ENCODE peak calls at places on chromosomes 12 and 14, in five cellular contexts. One of them, this sample, is unnamed.

GRCh38 chr14:29463727-29464370 is 463.8 kb downstream of the PRKD1 start:
- DNase-seq in H1: no peak
- DNase-seq in HepG2: no peak
- DNase-seq in GM12878: no peak
- DNase-seq in NT2/D1: no peak
- DNase-seq in this sample: peak

GRCh38 chr14:101711041-101711861 is 50.3 kb upstream of the PPP2R5C start:
- DNase-seq in NT2/D1: no peak
- DNase-seq in HepG2: no peak
- DNase-seq in H1: no peak
- DNase-seq in GM12878: no peak
- DNase-seq in this sample: no peak

GRCh38 chr12:100401660-100402059 is 44.8 kb downstream of the SLC17A8 start:
- DNase-seq in GM12878: no peak
- DNase-seq in HepG2: no peak
- DNase-seq in NT2/D1: no peak
- DNase-seq in H1: peak
- DNase-seq in this sample: no peak

GRCh38 chr14:29085546-29085945 is 319.0 kb downstream of the FOXG1 start:
- DNase-seq in H1: no peak
- DNase-seq in NT2/D1: peak
- DNase-seq in GM12878: no peak
- DNase-seq in HepG2: peak
- DNase-seq in this sample: peak

GRCh38 chr12:123519151-123520001 is 14.1 kb downstream of the RILPL1 start:
- DNase-seq in HepG2: peak
- DNase-seq in GM12878: no peak
- DNase-seq in NT2/D1: peak
- DNase-seq in H1: no peak
- DNase-seq in this sample: no peak

GRCh38 chr12:27193106-27193505 is 51.0 kb upstream of the STK38L start:
- DNase-seq in GM12878: no peak
- DNase-seq in NT2/D1: no peak
- DNase-seq in H1: no peak
- DNase-seq in HepG2: no peak
- DNase-seq in this sample: no peak

GRCh38 chr14:35140718-35141581 is 18.6 kb downstream of the PRORP start:
- DNase-seq in GM12878: no peak
- DNase-seq in H1: no peak
- DNase-seq in NT2/D1: no peak
- DNase-seq in HepG2: peak
- DNase-seq in this sample: no peak

GRCh38 chr12:48001426-48002178 is 2.7 kb downstream of the COL2A1 start:
- DNase-seq in GM12878: no peak
- DNase-seq in H1: peak
- DNase-seq in HepG2: no peak
- DNase-seq in NT2/D1: no peak
- DNase-seq in this sample: peak

GRCh38 chr14:75711796-75712211 is 50.8 kb downstream of the TTLL5 start:
- DNase-seq in GM12878: peak
- DNase-seq in H1: peak
- DNase-seq in HepG2: peak
- DNase-seq in NT2/D1: peak
- DNase-seq in this sample: no peak

GRCh38 chr12:1611775-1612174 is 17.3 kb upstream of the WNT5B start:
- DNase-seq in NT2/D1: no peak
- DNase-seq in H1: no peak
- DNase-seq in GM12878: no peak
- DNase-seq in HepG2: no peak
- DNase-seq in this sample: no peak

GRCh38 chr14:89284368-89285058 is 132.5 kb downstream of the FOXN3 start:
- DNase-seq in GM12878: no peak
- DNase-seq in HepG2: no peak
- DNase-seq in NT2/D1: no peak
- DNase-seq in H1: no peak
- DNase-seq in this sample: no peak

GRCh38 chr12:61566183-61566582 is 694.0 kb upstream of the USP15 start:
- DNase-seq in HepG2: no peak
- DNase-seq in GM12878: no peak
- DNase-seq in NT2/D1: peak
- DNase-seq in H1: no peak
- DNase-seq in this sample: no peak

DNA sequence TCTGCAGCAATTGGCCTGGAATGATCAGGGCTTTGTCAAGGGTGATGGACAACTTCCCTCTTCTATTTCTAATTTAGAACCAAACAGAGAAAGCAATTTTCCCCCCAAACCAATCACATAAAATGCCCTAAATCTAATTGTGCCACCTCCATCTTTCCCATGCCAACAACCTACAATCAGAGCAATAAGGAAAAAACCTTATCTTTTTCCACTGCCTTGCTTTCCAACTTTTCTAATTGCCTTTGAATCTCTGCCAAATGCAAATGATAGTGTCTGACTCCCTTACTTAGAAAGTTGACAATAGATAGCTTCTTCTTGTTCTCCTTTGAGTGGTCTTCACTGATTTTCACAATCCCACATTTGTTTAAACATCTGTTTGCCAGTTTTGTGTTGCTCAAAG is 696.6 kb upstream of the USP15 start:
- DNase-seq in NT2/D1: no peak
- DNase-seq in GM12878: no peak
- DNase-seq in H1: no peak
- DNase-seq in HepG2: no peak
- DNase-seq in this sample: no peak
- TF ChIP-seq SUZ12 in NT2/D1: no peak
- TF ChIP-seq SUZ12 in GM12878: no peak
- TF ChIP-seq SUZ12 in H1: no peak
- TF ChIP-seq SUZ12 in HepG2: no peak
- TF ChIP-seq SUZ12 in this sample: no peak

GRCh38 chr12:18951219-18951618 is 178.3 kb upstream of the PLEKHA5 start:
- DNase-seq in GM12878: no peak
- DNase-seq in NT2/D1: no peak
- DNase-seq in HepG2: no peak
- DNase-seq in H1: no peak
- DNase-seq in this sample: no peak
- TF ChIP-seq SUZ12 in GM12878: no peak
- TF ChIP-seq SUZ12 in NT2/D1: no peak
- TF ChIP-seq SUZ12 in HepG2: no peak
- TF ChIP-seq SUZ12 in H1: no peak
- TF ChIP-seq SUZ12 in this sample: no peak

GRCh38 chr12:57521475-57522018 is 1.1 kb upstream of the MBD6 start:
- DNase-seq in H1: peak
- DNase-seq in GM12878: no peak
- DNase-seq in HepG2: peak
- DNase-seq in NT2/D1: no peak
- DNase-seq in this sample: no peak
- TF ChIP-seq SUZ12 in H1: no peak
- TF ChIP-seq SUZ12 in GM12878: no peak
- TF ChIP-seq SUZ12 in HepG2: no peak
- TF ChIP-seq SUZ12 in NT2/D1: no peak
- TF ChIP-seq SUZ12 in this sample: no peak

DNA sequence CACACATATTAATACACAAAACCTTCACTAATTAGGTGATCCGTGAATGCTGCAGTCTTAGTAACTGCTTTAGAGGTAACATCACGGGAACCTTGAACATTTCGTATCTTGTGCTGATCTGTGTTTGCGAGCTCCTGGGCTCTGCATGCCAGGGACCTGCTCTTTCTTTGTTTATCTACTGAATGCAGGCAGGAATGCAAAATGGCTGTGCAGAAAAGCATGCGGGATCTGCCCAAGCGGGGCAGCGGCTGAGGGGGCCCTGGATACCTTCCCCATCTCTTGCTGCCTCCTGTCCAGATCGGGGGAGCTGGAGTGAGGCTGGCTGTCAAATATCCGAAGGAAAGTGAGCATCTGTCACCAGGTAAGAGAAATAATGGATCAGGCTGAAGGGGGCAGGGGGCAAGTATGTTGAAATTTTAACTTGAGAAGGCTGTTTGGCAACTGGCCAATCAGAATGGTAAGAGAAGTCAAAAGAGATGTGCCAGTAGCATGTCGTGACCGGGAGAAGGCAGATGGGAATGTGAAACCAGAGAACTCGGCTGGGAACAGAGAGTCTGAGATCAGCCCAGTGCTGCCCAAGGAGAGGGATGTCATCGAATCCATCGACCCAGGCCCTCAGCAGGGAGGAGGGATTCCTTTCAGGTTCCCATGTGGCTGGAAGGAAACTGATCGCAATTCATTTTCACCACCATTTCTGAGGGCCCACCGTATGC is 191.3 kb downstream of the TTC7B start:
- DNase-seq in NT2/D1: no peak
- DNase-seq in GM12878: no peak
- DNase-seq in H1: no peak
- DNase-seq in HepG2: peak
- DNase-seq in this sample: no peak
- TF ChIP-seq SUZ12 in NT2/D1: no peak
- TF ChIP-seq SUZ12 in GM12878: no peak
- TF ChIP-seq SUZ12 in H1: no peak
- TF ChIP-seq SUZ12 in HepG2: no peak
- TF ChIP-seq SUZ12 in this sample: no peak

This sample was measured in HEK293T.